ENCODE peak calls at places on chromosomes 4 and X, in four cellular contexts. D is thyroid gland, O is epithelial cell of esophagus, P is pancreas. Y is an unnamed sample.

GRCh38 chr4:154399259-154399974 is 92.2 kb downstream of the DCHS2 start:
- DNase-seq in O (peak), D (no peak), P (no peak), Y (peak)

GRCh38 chr4:169340834-169341233 is 70.1 kb upstream of the SH3RF1 start:
- DNase-seq in D (no peak), O (no peak), P (no peak), Y (no peak)

GRCh38 chr4:2332201-2332975 is 70.5 kb upstream of the MXD4 start:
- DNase-seq in O (no peak), P (peak), D (no peak), Y (no peak)

GRCh38 chr4:85128246-85129204 is 162.0 kb upstream of the WDFY3 start:
- DNase-seq in D (no peak), P (no peak), O (no peak), Y (no peak)

GRCh38 chr4:99790796-99791617 is 25.6 kb upstream of the DAPP1 start:
- DNase-seq in O (peak), D (no peak), P (no peak), Y (no peak)

GRCh38 chr4:143391895-143392294 is 55.2 kb downstream of the GAB1 start:
- DNase-seq in P (no peak), O (no peak), D (no peak), Y (peak)

GRCh38 chr4:8316251-8316771 is 46.8 kb downstream of the HTRA3 start:
- DNase-seq in D (no peak), P (no peak), O (no peak), Y (no peak)

GRCh38 chr4:55381502-55381901 is 14.3 kb upstream of the TMEM165 start:
- DNase-seq in D (no peak), O (no peak), P (no peak), Y (no peak)

GRCh38 chr4:168857009-168857408 is 153.0 kb downstream of the CBR4 start:
- DNase-seq in O (no peak), P (no peak), D (no peak), Y (no peak)

GRCh38 chrX:48899078-48899410 is 1.3 kb downstream of the PQBP1 start:
- DNase-seq in P (no peak), D (no peak), O (no peak), Y (no peak)

GRCh38 chr4:105194328-105195231 is 47.9 kb downstream of the TET2 start:
- DNase-seq in O (peak), P (no peak), D (no peak), Y (peak)

GRCh38 chr4:105197777-105198176 is 51.1 kb downstream of the TET2 start:
- DNase-seq in P (no peak), D (no peak), O (peak), Y (no peak)

GRCh38 chr4:105198541-105198940 is 51.9 kb downstream of the TET2 start:
- DNase-seq in D (no peak), P (no peak), O (no peak), Y (no peak)

GRCh38 chr4:105192910-105193309 is 46.2 kb downstream of the TET2 start:
- DNase-seq in P (no peak), D (no peak), O (no peak), Y (no peak)

DNA sequence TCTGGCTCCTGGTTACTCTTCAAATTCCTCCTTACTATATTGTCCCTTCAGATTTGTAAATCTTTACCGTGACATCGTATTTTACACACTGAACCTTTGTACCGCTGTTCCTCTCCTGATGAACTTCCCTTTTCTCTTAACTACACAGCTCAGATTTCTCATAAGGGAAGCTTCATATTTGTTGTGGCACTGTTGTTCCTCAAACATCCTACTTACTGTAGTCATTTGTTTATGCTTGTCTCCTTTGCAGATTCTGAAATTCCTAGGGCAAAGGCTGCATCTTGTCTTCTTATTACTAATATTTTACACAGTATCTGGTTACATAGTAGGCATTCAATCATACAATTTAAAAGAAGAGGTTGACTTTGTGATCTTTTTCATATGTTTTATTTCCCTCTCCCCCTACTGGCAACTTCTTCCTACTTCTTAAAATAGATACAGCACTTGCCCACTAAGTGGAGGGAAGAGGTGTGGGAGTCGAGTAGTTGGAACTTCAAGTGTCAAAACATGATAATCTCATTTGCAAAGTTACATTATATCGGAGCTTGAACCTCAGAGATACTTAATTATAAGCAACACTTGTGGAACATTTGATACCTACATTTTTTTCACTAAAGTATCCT is 50.0 kb downstream of the TET2 start:
- DNase-seq in D (no peak), O (peak), P (no peak), Y (no peak)
- TF ChIP-seq CTCF in D (peak), O (no peak), P (no peak), Y (peak)

GRCh38 chr4:109801895-109802319 is at the start of gene CFI:
- DNase-seq in P (no peak), O (peak), D (no peak), Y (peak)

GRCh38 chr4:109798866-109799265 is 2.9 kb downstream of the CFI start:
- DNase-seq in O (no peak), D (no peak), P (no peak), Y (no peak)

GRCh38 chr4:109803924-109804571 is 2.2 kb upstream of the CFI start:
- DNase-seq in D (peak), O (peak), P (no peak), Y (peak)

DNA sequence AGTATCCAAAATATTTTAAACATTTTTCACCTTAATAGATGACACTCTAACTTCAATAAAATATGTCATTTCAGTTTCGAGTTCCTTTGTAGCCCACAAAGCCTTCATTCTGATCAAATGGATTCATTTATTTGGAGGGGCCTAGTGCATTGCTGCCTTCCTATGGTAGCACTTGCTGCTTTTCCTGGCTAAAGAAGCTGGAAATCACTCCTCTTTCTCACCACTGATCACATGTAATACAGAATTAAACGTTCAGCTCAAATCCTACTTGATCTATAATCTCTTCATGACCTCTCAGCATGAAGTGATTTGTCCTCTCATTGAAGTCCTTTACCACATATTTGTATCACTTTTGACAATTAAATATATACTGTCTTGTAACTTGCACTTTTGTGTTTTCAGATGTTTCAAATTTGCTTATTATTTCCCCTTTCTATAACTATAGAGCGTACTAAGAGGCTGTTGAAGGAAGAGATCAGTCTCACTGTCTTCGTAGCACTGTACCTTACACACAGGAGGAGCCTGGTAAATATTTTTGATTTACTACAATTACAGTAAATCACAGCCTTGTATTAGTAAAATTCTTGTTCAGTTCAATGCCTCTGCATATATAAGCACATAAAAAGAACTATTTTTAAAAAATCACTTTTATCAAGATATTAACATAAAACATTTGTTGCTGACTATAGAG is 555 bp downstream of the CFI start:
- DNase-seq in P (no peak), O (no peak), D (no peak), Y (no peak)
- H3K4me3 ChIP-seq in P (peak), O (no peak), D (no peak), Y (no peak)

GRCh38 chr4:52640808-52641595 is 18.1 kb downstream of the USP46 start:
- DNase-seq in O (peak), D (no peak), P (no peak), Y (peak)

GRCh38 chr4:52645315-52645714 is 13.8 kb downstream of the USP46 start:
- DNase-seq in P (no peak), D (no peak), O (no peak), Y (no peak)

GRCh38 chr4:52641853-52642563 is 17.1 kb downstream of the USP46 start:
- DNase-seq in D (no peak), P (no peak), O (peak), Y (peak)

GRCh38 chr4:52643846-52644245 is 15.3 kb downstream of the USP46 start:
- DNase-seq in O (peak), P (peak), D (peak), Y (peak)

GRCh38 chr4:52643190-52643589 is 15.9 kb downstream of the USP46 start:
- DNase-seq in P (no peak), D (no peak), O (no peak), Y (no peak)
- TF ChIP-seq CTCF in P (no peak), D (no peak), O (no peak), Y (no peak)

DNA sequence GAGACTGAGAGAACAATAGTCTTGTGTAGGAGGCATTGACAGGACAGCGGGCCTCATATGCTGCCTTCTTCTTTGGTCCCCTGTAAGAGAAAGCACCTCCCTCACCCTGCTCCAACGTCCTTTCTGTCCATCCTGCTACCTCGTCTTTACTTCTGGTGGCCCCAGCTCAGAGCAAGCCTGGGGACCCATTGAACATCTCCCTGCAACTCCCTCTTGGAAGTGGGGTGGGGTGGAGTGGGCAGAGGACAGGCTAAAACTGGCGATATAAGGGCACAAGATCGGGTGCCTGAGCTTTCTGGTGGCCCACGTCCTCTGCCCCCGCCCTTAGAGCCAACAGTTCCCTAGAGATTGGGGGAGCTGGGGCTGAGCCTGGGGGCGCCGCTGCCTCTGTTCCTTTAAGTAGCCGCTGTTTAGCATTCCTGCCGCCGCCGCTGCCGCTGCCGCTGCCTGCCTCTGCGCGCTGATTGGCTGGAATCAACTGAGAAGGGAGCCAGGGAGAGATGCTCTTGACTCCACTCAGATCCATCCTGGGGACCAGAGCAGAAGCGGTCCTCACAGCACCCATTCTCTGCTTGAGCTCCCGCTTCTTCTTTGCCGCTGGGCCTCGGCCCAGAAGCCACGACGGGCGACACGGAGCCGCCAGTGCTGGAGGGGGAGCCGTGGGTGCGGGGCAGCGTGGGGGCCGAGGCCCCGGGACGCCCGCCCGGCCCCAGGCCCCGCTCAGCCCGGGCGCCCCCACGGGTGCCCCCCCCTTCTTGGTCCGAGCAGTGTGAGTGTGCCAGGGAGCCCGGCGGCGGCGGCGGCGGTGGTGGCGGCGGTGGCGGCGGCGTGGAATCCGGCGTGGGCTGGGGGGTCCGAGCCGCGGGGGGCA is at the start of gene DLG3:
- DNase-seq in D (no peak), P (no peak), O (peak), Y (no peak)
- H3K4me3 ChIP-seq in D (no peak), P (peak), O (no peak), Y (no peak)

DNA sequence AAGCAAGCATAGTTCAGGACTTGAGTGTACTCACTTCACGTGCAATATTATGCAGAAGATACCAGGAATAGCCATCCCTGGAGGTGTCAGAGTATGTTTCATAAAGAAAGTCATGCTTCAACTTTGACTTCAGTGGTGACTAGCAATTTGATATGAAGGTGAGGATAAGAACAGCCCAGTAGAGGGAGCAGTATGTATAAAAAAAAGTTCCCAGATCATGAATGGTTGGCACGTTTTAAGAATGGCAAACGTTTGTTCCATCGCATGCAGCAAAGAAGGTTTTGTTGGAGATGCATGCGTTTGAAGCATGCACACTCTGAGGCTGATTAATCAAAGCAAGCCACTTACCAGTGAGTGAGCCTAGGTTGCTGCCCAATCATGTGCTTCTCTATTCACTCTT is 33.5 kb upstream of the SLITRK4 start:
- DNase-seq in O (peak), P (no peak), D (no peak), Y (no peak)
- TF ChIP-seq CTCF in O (peak), P (peak), D (no peak), Y (no peak)